ENCODE peak calls at places on chromosomes 5 and 9, in seven cellular contexts. One of them, this sample, is unnamed.

GRCh38 chr9:68500457-68501158 is 40.1 kb downstream of the TMEM252 start:
- DNase-seq in NT2/D1: no peak
- DNase-seq in anterior cingulate cortex: no peak
- DNase-seq in head of caudate nucleus: no peak
- DNase-seq in KBM-7: no peak
- DNase-seq in spleen: no peak
- DNase-seq in fibroblast of the aortic adventitia: peak
- DNase-seq in this sample: peak

GRCh38 chr5:93249651-93250289 is 331.2 kb downstream of the NR2F1-AS1 start:
- DNase-seq in KBM-7: no peak
- DNase-seq in NT2/D1: no peak
- DNase-seq in anterior cingulate cortex: no peak
- DNase-seq in head of caudate nucleus: no peak
- DNase-seq in fibroblast of the aortic adventitia: peak
- DNase-seq in spleen: no peak
- DNase-seq in this sample: peak

GRCh38 chr5:88689662-88690351 is 193.2 kb downstream of the MEF2C start:
- DNase-seq in spleen: no peak
- DNase-seq in head of caudate nucleus: peak
- DNase-seq in fibroblast of the aortic adventitia: peak
- DNase-seq in NT2/D1: no peak
- DNase-seq in KBM-7: no peak
- DNase-seq in anterior cingulate cortex: peak
- DNase-seq in this sample: peak

GRCh38 chr9:15136646-15137045 is 170.4 kb downstream of the TTC39B start:
- DNase-seq in KBM-7: peak
- DNase-seq in anterior cingulate cortex: no peak
- DNase-seq in NT2/D1: no peak
- DNase-seq in spleen: no peak
- DNase-seq in fibroblast of the aortic adventitia: peak
- DNase-seq in head of caudate nucleus: no peak
- DNase-seq in this sample: no peak

GRCh38 chr9:125409217-125409636 is 147.6 kb downstream of the GAPVD1 start:
- DNase-seq in head of caudate nucleus: no peak
- DNase-seq in KBM-7: no peak
- DNase-seq in spleen: peak
- DNase-seq in NT2/D1: no peak
- DNase-seq in anterior cingulate cortex: no peak
- DNase-seq in fibroblast of the aortic adventitia: no peak
- DNase-seq in this sample: no peak

GRCh38 chr5:40436535-40437237 is 243.0 kb upstream of the PTGER4 start:
- DNase-seq in anterior cingulate cortex: no peak
- DNase-seq in NT2/D1: no peak
- DNase-seq in head of caudate nucleus: no peak
- DNase-seq in spleen: no peak
- DNase-seq in KBM-7: peak
- DNase-seq in fibroblast of the aortic adventitia: no peak
- DNase-seq in this sample: no peak

GRCh38 chr5:29550523-29550922 is 1643.0 kb upstream of the CDH6 start:
- DNase-seq in head of caudate nucleus: no peak
- DNase-seq in anterior cingulate cortex: no peak
- DNase-seq in NT2/D1: no peak
- DNase-seq in spleen: no peak
- DNase-seq in KBM-7: no peak
- DNase-seq in fibroblast of the aortic adventitia: no peak
- DNase-seq in this sample: no peak

GRCh38 chr5:65837139-65837538 is 89.2 kb upstream of the ERBIN start:
- DNase-seq in NT2/D1: no peak
- DNase-seq in KBM-7: no peak
- DNase-seq in fibroblast of the aortic adventitia: peak
- DNase-seq in anterior cingulate cortex: no peak
- DNase-seq in head of caudate nucleus: no peak
- DNase-seq in spleen: no peak
- DNase-seq in this sample: peak

GRCh38 chr9:81546498-81546897 is 142.8 kb downstream of the TLE1 start:
- DNase-seq in fibroblast of the aortic adventitia: no peak
- DNase-seq in spleen: no peak
- DNase-seq in anterior cingulate cortex: no peak
- DNase-seq in NT2/D1: no peak
- DNase-seq in head of caudate nucleus: no peak
- DNase-seq in KBM-7: no peak
- DNase-seq in this sample: no peak

GRCh38 chr5:134085411-134085810 is 29.1 kb upstream of the TCF7 start:
- DNase-seq in fibroblast of the aortic adventitia: no peak
- DNase-seq in anterior cingulate cortex: no peak
- DNase-seq in KBM-7: no peak
- DNase-seq in NT2/D1: no peak
- DNase-seq in spleen: no peak
- DNase-seq in head of caudate nucleus: no peak
- DNase-seq in this sample: no peak

GRCh38 chr5:177523711-177524538 is 7.2 kb upstream of the DDX41 start:
- DNase-seq in head of caudate nucleus: no peak
- DNase-seq in NT2/D1: no peak
- DNase-seq in anterior cingulate cortex: no peak
- DNase-seq in fibroblast of the aortic adventitia: no peak
- DNase-seq in KBM-7: no peak
- DNase-seq in spleen: peak
- DNase-seq in this sample: no peak

GRCh38 chr5:79069488-79070001 is at the start of the genes BHMT2 and DMGDH:
- DNase-seq in head of caudate nucleus: no peak
- DNase-seq in fibroblast of the aortic adventitia: no peak
- DNase-seq in NT2/D1: no peak
- DNase-seq in KBM-7: no peak
- DNase-seq in anterior cingulate cortex: no peak
- DNase-seq in spleen: no peak
- DNase-seq in this sample: peak

GRCh38 chr9:137913132-137913531 is 35.5 kb downstream of the CACNA1B start:
- DNase-seq in head of caudate nucleus: no peak
- DNase-seq in KBM-7: no peak
- DNase-seq in spleen: no peak
- DNase-seq in NT2/D1: no peak
- DNase-seq in fibroblast of the aortic adventitia: no peak
- DNase-seq in anterior cingulate cortex: no peak
- DNase-seq in this sample: no peak

GRCh38 chr5:131664929-131665328 is 29.9 kb upstream of the RAPGEF6 start:
- DNase-seq in head of caudate nucleus: no peak
- DNase-seq in KBM-7: no peak
- DNase-seq in spleen: no peak
- DNase-seq in anterior cingulate cortex: no peak
- DNase-seq in NT2/D1: no peak
- DNase-seq in fibroblast of the aortic adventitia: no peak
- DNase-seq in this sample: no peak

GRCh38 chr5:160926428-160926827 is 74.4 kb upstream of the ATP10B start:
- DNase-seq in spleen: no peak
- DNase-seq in KBM-7: peak
- DNase-seq in anterior cingulate cortex: peak
- DNase-seq in head of caudate nucleus: peak
- DNase-seq in NT2/D1: no peak
- DNase-seq in fibroblast of the aortic adventitia: no peak
- DNase-seq in this sample: no peak

GRCh38 chr5:36418172-36418979 is 116.7 kb upstream of the RANBP3L start:
- DNase-seq in fibroblast of the aortic adventitia: no peak
- DNase-seq in KBM-7: no peak
- DNase-seq in head of caudate nucleus: no peak
- DNase-seq in NT2/D1: no peak
- DNase-seq in anterior cingulate cortex: no peak
- DNase-seq in spleen: no peak
- DNase-seq in this sample: peak

GRCh38 chr9:97312101-97312500 is 4.6 kb downstream of the CCDC180 start:
- DNase-seq in fibroblast of the aortic adventitia: no peak
- DNase-seq in head of caudate nucleus: no peak
- DNase-seq in KBM-7: no peak
- DNase-seq in anterior cingulate cortex: no peak
- DNase-seq in spleen: no peak
- DNase-seq in NT2/D1: no peak
- DNase-seq in this sample: no peak

GRCh38 chr9:136486823-136487620 is 4.2 kb upstream of the SEC16A start:
- DNase-seq in anterior cingulate cortex: no peak
- DNase-seq in head of caudate nucleus: no peak
- DNase-seq in spleen: no peak
- DNase-seq in NT2/D1: no peak
- DNase-seq in fibroblast of the aortic adventitia: no peak
- DNase-seq in KBM-7: no peak
- DNase-seq in this sample: no peak

GRCh38 chr9:113349434-113350337 is at the start of gene BSPRY:
- DNase-seq in spleen: peak
- DNase-seq in KBM-7: peak
- DNase-seq in fibroblast of the aortic adventitia: no peak
- DNase-seq in NT2/D1: no peak
- DNase-seq in anterior cingulate cortex: no peak
- DNase-seq in head of caudate nucleus: peak
- DNase-seq in this sample: no peak

GRCh38 chr9:114284316-114285060 is 38.4 kb upstream of the ORM1 start:
- DNase-seq in fibroblast of the aortic adventitia: no peak
- DNase-seq in spleen: peak
- DNase-seq in head of caudate nucleus: no peak
- DNase-seq in NT2/D1: no peak
- DNase-seq in KBM-7: no peak
- DNase-seq in anterior cingulate cortex: no peak
- DNase-seq in this sample: no peak

GRCh38 chr5:74063821-74064598 is 438.0 kb downstream of the ARHGEF28 start:
- DNase-seq in anterior cingulate cortex: no peak
- DNase-seq in head of caudate nucleus: no peak
- DNase-seq in fibroblast of the aortic adventitia: peak
- DNase-seq in spleen: no peak
- DNase-seq in KBM-7: no peak
- DNase-seq in NT2/D1: no peak
- DNase-seq in this sample: peak

GRCh38 chr9:6658628-6659353 is 13.3 kb upstream of the GLDC start:
- DNase-seq in NT2/D1: no peak
- DNase-seq in head of caudate nucleus: no peak
- DNase-seq in spleen: no peak
- DNase-seq in anterior cingulate cortex: no peak
- DNase-seq in KBM-7: no peak
- DNase-seq in fibroblast of the aortic adventitia: no peak
- DNase-seq in this sample: no peak

GRCh38 chr5:92222449-92222848 is 839.3 kb upstream of the ARRDC3 start:
- DNase-seq in anterior cingulate cortex: no peak
- DNase-seq in head of caudate nucleus: no peak
- DNase-seq in spleen: no peak
- DNase-seq in KBM-7: no peak
- DNase-seq in fibroblast of the aortic adventitia: no peak
- DNase-seq in NT2/D1: no peak
- DNase-seq in this sample: peak

GRCh38 chr5:143506881-143507552 is 103.5 kb upstream of the NR3C1 start:
- DNase-seq in head of caudate nucleus: no peak
- DNase-seq in fibroblast of the aortic adventitia: peak
- DNase-seq in KBM-7: no peak
- DNase-seq in NT2/D1: no peak
- DNase-seq in anterior cingulate cortex: no peak
- DNase-seq in spleen: no peak
- DNase-seq in this sample: peak

GRCh38 chr5:150175536-150175935 is 9.0 kb downstream of the CDX1 start:
- DNase-seq in fibroblast of the aortic adventitia: no peak
- DNase-seq in head of caudate nucleus: no peak
- DNase-seq in anterior cingulate cortex: no peak
- DNase-seq in KBM-7: peak
- DNase-seq in spleen: no peak
- DNase-seq in NT2/D1: no peak
- DNase-seq in this sample: peak

This sample was measured in fibroblast of lung.